ENCODE peak calls at places on chromosomes 13 and 19, in eight cellular contexts. S is activated T-cell treated with anti-CD3 and anti-CD28 coated beads, Interleukin-2, amount 50 U/mL, for 4 hours; F is NB4; L is epithelial cell of esophagus; P is SHP77; O is nucleus accumbens; H is HEK293T; J is astrocyte of the spinal cord. X is an unnamed sample.

GRCh38 chr13:41019027-41019487 is at the start of gene ELF1:
- DNase-seq in O (no peak), S (peak), J (peak), L (peak), F (peak), P (peak), H (peak), X (peak)

GRCh38 chr13:39596685-39597084 is 6.3 kb downstream of the LHFPL6 start:
- DNase-seq in L (no peak), S (no peak), J (no peak), P (no peak), O (no peak), H (no peak), F (no peak), X (no peak)

GRCh38 chr19:27974082-27974513 is 1238.9 kb downstream of the UQCRFS1 start:
- DNase-seq in J (peak), S (no peak), L (peak), O (no peak), H (no peak), F (peak), P (peak), X (no peak)

GRCh38 chr19:4360641-4361151 is 17.3 kb downstream of the MPND start:
- DNase-seq in S (no peak), H (no peak), O (no peak), L (no peak), F (no peak), J (no peak), P (no peak), X (no peak)

GRCh38 chr13:107023335-107023734 is 455.4 kb upstream of the ARGLU1 start:
- DNase-seq in L (no peak), H (no peak), O (no peak), J (no peak), S (no peak), P (no peak), F (no peak), X (no peak)

GRCh38 chr13:75694742-75695141 is 58.6 kb downstream of the LMO7 start:
- DNase-seq in S (no peak), J (no peak), F (peak), L (peak), P (no peak), O (no peak), H (no peak), X (no peak)

GRCh38 chr19:45547211-45547770 is 37.3 kb downstream of the OPA3 start:
- DNase-seq in P (no peak), J (no peak), O (no peak), F (no peak), H (no peak), L (no peak), S (no peak), X (no peak)

GRCh38 chr13:39976481-39976880 is 321.0 kb downstream of the COG6 start:
- DNase-seq in P (no peak), O (no peak), F (no peak), H (no peak), J (no peak), L (peak), S (no peak), X (no peak)

GRCh38 chr13:101628900-101629299 is 176.4 kb downstream of the ITGBL1 start:
- DNase-seq in F (no peak), O (no peak), S (no peak), H (no peak), J (no peak), P (no peak), L (no peak), X (no peak)

GRCh38 chr19:7168941-7169340 is 99.4 kb downstream of the ZNF557 start:
- DNase-seq in F (no peak), H (no peak), J (no peak), P (no peak), L (no peak), O (no peak), S (no peak), X (no peak)

GRCh38 chr13:113765241-113765910 is 6.3 kb downstream of the TMEM255B start:
- DNase-seq in H (no peak), L (no peak), O (no peak), P (no peak), S (no peak), J (no peak), F (no peak), X (no peak)

GRCh38 chr19:5976768-5977167 is 1.2 kb downstream of the RANBP3 start:
- DNase-seq in O (no peak), P (no peak), S (no peak), J (no peak), H (no peak), L (no peak), F (no peak), X (no peak)

GRCh38 chr19:17214531-17215124 is 529 bp upstream of the USE1 start:
- DNase-seq in H (no peak), S (no peak), O (no peak), F (no peak), J (no peak), L (no peak), P (no peak), X (no peak)

GRCh38 chr19:5623397-5624153 is 692 bp downstream of the SAFB start:
- DNase-seq in P (no peak), S (no peak), O (no peak), L (no peak), H (peak), J (no peak), F (peak), X (no peak)

GRCh38 chr19:51564791-51565190 is 6.3 kb upstream of the ZNF175 start:
- DNase-seq in O (no peak), S (no peak), L (no peak), H (no peak), P (no peak), F (peak), J (no peak), X (no peak)

GRCh38 chr13:80048802-80049201 is 292.1 kb downstream of the SPRY2 start:
- DNase-seq in O (peak), S (peak), L (peak), P (peak), H (peak), F (peak), J (peak), X (peak)

GRCh38 chr13:102721800-102722231 is 27.0 kb upstream of the METTL21C start:
- DNase-seq in H (no peak), S (no peak), P (no peak), J (no peak), O (peak), L (peak), F (no peak), X (no peak)

GRCh38 chr13:74325106-74325505 is 190.9 kb upstream of the KLF12 start:
- DNase-seq in J (peak), H (peak), P (peak), F (no peak), O (peak), L (peak), S (no peak), X (peak)

GRCh38 chr13:62846302-62846701 is 1430.7 kb upstream of the PCDH20 start:
- DNase-seq in F (no peak), O (no peak), H (no peak), S (no peak), P (no peak), L (peak), J (peak), X (no peak)

GRCh38 chr13:49444517-49445395 is 682 bp downstream of the SETDB2 start:
- DNase-seq in L (peak), S (peak), O (no peak), F (peak), J (peak), H (peak), P (peak), X (peak)

GRCh38 chr13:111115841-111116500 is 861 bp downstream of the ARHGEF7 start:
- DNase-seq in S (no peak), F (no peak), L (no peak), O (no peak), P (no peak), J (peak), H (peak), X (no peak)

GRCh38 chr13:95296326-95296939 is 4.8 kb downstream of the ABCC4 start:
- DNase-seq in J (no peak), F (peak), P (peak), L (peak), S (peak), O (no peak), H (peak), X (no peak)

GRCh38 chr13:32666990-32667571 is 80.8 kb downstream of the PDS5B start:
- DNase-seq in S (no peak), J (no peak), F (no peak), H (no peak), P (no peak), L (no peak), O (no peak), X (no peak)

GRCh38 chr19:21604941-21605548 is 99.6 kb downstream of the ZNF429 start:
- DNase-seq in H (no peak), F (peak), O (no peak), J (peak), P (no peak), S (no peak), L (peak), X (no peak)

GRCh38 chr13:99393791-99394735 is 86.9 kb upstream of the GPR183 start:
- DNase-seq in S (no peak), P (no peak), F (no peak), J (no peak), L (no peak), H (no peak), O (no peak), X (no peak)

GRCh38 chr19:47485210-47485609 is 1.2 kb upstream of the KPTN start:
- DNase-seq in H (no peak), L (no peak), P (no peak), J (no peak), S (no peak), F (no peak), O (no peak), X (no peak)

GRCh38 chr19:32816555-32817099 is 52.9 kb downstream of the SLC7A9 start:
- DNase-seq in O (no peak), L (no peak), H (no peak), P (no peak), J (no peak), S (no peak), F (no peak), X (no peak)

GRCh38 chr13:33053397-33054066 is 37.3 kb downstream of the KL start:
- DNase-seq in S (no peak), L (no peak), J (peak), P (no peak), H (no peak), O (no peak), F (no peak), X (no peak)

GRCh38 chr13:66409542-66409941 is 820.6 kb downstream of the PCDH9 start:
- DNase-seq in F (no peak), O (no peak), P (no peak), J (no peak), S (no peak), L (no peak), H (no peak), X (no peak)

GRCh38 chr13:28805193-28805819 is 14.8 kb upstream of the MTUS2 start:
- DNase-seq in P (peak), J (no peak), S (no peak), O (no peak), L (peak), F (peak), H (peak), X (no peak)

GRCh38 chr19:45115809-45116615 is 23.0 kb downstream of the PPP1R37 start:
- DNase-seq in L (no peak), J (no peak), O (no peak), F (peak), S (no peak), H (no peak), P (peak), X (no peak)

GRCh38 chr19:20103091-20103501 is 25.3 kb downstream of the ZNF90 start:
- DNase-seq in F (no peak), J (no peak), L (peak), H (no peak), S (no peak), O (no peak), P (no peak), X (no peak)

GRCh38 chr19:28330831-28331230 is 882.1 kb downstream of the UQCRFS1 start:
- DNase-seq in H (no peak), O (no peak), P (no peak), F (no peak), S (no peak), J (no peak), L (no peak), X (no peak)